ENCODE peak calls at places on chromosomes 3 and 15, in nine cellular contexts. O is tibial artery, Z is breast epithelium, H is AG09309, L is transverse colon, P is fibroblast of pulmonary artery, U is foreskin fibroblast, T is left ventricle myocardium inferior, F is heart left ventricle. N is an unnamed sample.

GRCh38 chr15:60179786-60180391 is 175.8 kb downstream of the FOXB1 start:
- DNase-seq in T (no peak), H (peak; percentile 28), F (no peak), L (peak; percentile 12), O (no peak), U (peak; percentile 29), Z (no peak), P (peak; percentile 76), N (peak; percentile 47)

GRCh38 chr3:145981057-145981456 is 179.9 kb downstream of the PLOD2 start:
- DNase-seq in Z (no peak), O (no peak), U (no peak), H (no peak), F (no peak), L (no peak), T (no peak), P (no peak), N (peak; percentile 5)

GRCh38 chr3:59251899-59252298 is 202.1 kb upstream of the CFAP20DC start:
- DNase-seq in P (no peak), F (no peak), H (no peak), U (no peak), O (no peak), Z (no peak), T (no peak), L (no peak), N (peak; percentile 68)

GRCh38 chr3:8581806-8582436 is 62.7 kb downstream of the SSUH2 start:
- DNase-seq in U (no peak), H (no peak), L (no peak), Z (no peak), T (no peak), P (no peak), F (no peak), O (no peak), N (peak; percentile 39)

GRCh38 chr15:25969886-25970285 is 106.8 kb upstream of the ATP10A start:
- DNase-seq in T (no peak), P (no peak), F (no peak), U (no peak), L (no peak), H (no peak), O (no peak), Z (no peak), N (no peak)

GRCh38 chr3:133506215-133506901 is 67.1 kb upstream of the CDV3 start:
- DNase-seq in H (no peak), F (no peak), P (no peak), L (peak; percentile 23), U (no peak), T (no peak), O (no peak), Z (no peak), N (no peak)

GRCh38 chr15:68151277-68151676 is 53.9 kb downstream of the CALML4 start:
- DNase-seq in T (no peak), Z (no peak), U (peak; percentile 2), F (no peak), O (no peak), L (no peak), H (no peak), P (no peak), N (peak; percentile 6)

GRCh38 chr15:72118400-72118978 is at the start of gene SENP8:
- DNase-seq in H (no peak), P (no peak), L (no peak), T (no peak), Z (no peak), O (no peak), U (no peak), F (no peak), N (no peak)

GRCh38 chr15:72591361-72591760 is 63.1 kb upstream of the GOLGA6B start:
- DNase-seq in T (no peak), H (peak; percentile 13), O (no peak), F (no peak), Z (no peak), L (no peak), U (peak; percentile 20), P (peak; percentile 40), N (peak; percentile 56)

GRCh38 chr15:57283774-57284508 is 92.4 kb upstream of the CGNL1 start:
- DNase-seq in Z (no peak), P (peak; percentile 64), T (no peak), O (no peak), H (no peak), F (no peak), L (no peak), U (no peak), N (no peak)

GRCh38 chr3:60948488-60948887 is 302.8 kb downstream of the FHIT start:
- DNase-seq in Z (no peak), U (no peak), H (no peak), F (no peak), L (no peak), P (peak; percentile 7), O (no peak), T (no peak), N (peak; percentile 34)

GRCh38 chr3:177905895-177906511 is 630.2 kb upstream of the KCNMB2 start:
- DNase-seq in U (peak; percentile 67), L (no peak), T (no peak), H (peak; percentile 73), Z (no peak), F (no peak), P (peak; percentile 84), O (no peak), N (peak; percentile 93)

GRCh38 chr3:13301295-13301987 is 118.7 kb downstream of the NUP210 start:
- DNase-seq in U (peak; percentile 29), L (no peak), T (no peak), P (peak; percentile 50), Z (no peak), F (no peak), H (peak; percentile 28), O (peak; percentile 29), N (peak; percentile 77)

GRCh38 chr15:71294636-71295241 is 179.5 kb downstream of the THSD4 start:
- DNase-seq in T (no peak), U (peak; percentile 85), O (no peak), Z (no peak), P (peak; percentile 73), H (peak; percentile 88), L (peak; percentile 88), F (no peak), N (peak; percentile 94)

GRCh38 chr3:87186631-87187159 is 40.4 kb upstream of the CHMP2B start:
- DNase-seq in Z (no peak), F (no peak), P (no peak), H (no peak), O (no peak), U (no peak), L (no peak), T (no peak), N (no peak)

GRCh38 chr3:43796041-43796596 is 105.4 kb downstream of the ABHD5 start:
- DNase-seq in T (no peak), Z (no peak), H (no peak), L (no peak), F (no peak), U (peak; percentile 50), O (no peak), P (no peak), N (no peak)

GRCh38 chr3:14943042-14943441 is 4.3 kb upstream of the NR2C2 start:
- DNase-seq in Z (no peak), U (no peak), L (no peak), O (no peak), P (no peak), H (no peak), F (no peak), T (no peak), N (no peak)
- H3K4me3 ChIP-seq in Z (no peak overlapping the region), U (no peak overlapping the region), L (no peak overlapping the region), O (no peak overlapping the region), P (no peak overlapping the region), H (no peak overlapping the region), F (no peak overlapping the region), T (no peak overlapping the region), N (no peak overlapping the region)

DNA sequence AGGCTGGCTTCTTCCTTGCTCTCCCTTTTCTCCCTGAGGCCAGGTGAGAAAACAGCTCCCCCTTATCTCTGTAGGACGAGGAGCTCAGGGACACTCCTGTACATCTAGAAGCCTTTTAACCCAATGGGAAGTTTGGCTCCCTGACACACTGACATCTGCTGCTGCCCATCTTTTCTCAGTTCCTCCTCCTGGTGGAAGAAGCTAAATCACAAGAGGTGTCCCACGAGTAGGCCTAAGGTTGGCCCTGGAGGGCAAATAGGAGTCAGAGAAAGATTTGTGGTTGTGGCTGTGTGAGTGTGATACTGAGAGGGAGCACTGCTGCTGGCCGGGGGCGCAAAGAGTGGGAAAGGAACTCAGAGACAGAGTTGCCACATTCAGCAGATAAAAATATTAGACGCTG is 49.5 kb downstream of the ARHGAP31 start:
- DNase-seq in Z (no peak), H (no peak), T (no peak), U (no peak), P (no peak), F (no peak), O (no peak), L (no peak), N (no peak)
- TF ChIP-seq CTCF in Z (no peak), H (no peak), T (no peak), U (no peak), P (no peak), F (no peak), O (no peak), L (no peak), N (no peak)

DNA sequence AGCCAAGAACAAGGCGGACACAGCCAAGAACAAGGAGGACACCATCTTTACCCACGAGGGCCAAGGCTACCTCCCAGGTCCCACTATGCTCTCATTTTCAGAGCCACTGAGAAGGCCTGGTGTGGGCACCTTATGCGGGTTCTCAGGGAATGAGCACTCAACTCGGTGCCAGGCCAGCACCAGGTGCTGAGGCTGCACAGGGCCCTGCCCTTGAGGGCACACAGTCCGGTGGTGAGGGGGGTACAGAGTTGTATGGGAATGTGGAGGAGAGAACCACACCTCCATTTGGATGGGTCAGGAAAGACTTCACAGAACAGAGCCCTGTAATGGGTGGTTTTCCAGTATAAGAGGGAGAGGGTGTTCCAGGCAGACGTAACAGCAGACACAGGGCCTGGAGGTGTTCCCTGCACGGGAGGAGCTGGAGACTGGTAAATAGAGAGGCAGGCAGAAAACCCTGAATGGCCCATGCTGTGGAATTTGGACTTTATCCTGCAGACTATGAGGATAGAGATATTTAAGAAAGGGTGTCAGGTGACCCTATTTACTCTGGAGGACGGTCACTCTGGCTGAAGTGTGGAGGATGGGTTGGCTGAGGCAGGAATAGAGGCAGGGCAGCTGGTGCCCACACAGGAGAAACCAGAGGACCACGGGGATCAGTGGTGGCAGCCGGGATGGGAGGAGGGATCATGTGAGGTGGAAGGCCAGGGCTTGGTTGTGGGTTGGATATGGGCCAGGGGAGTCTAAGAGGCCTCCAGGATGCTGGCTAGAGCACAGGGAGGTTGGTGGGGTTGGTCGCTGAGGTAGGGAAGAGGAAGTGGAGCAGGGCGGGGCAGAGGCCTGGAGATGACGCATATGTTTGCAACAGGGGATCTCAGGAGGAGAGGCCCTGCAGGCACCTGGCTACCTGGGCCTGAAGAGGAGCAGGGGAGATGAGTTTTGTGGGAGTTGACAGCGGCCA is 34.6 kb downstream of the CRABP1 start:
- DNase-seq in U (no peak), P (no peak), F (no peak), T (no peak), L (peak; percentile 88), Z (no peak), H (no peak), O (no peak), N (no peak)
- H3K4me3 ChIP-seq in U (no peak overlapping the region), P (no peak overlapping the region), F (no peak overlapping the region), T (no peak overlapping the region), L (no peak overlapping the region), Z (no peak overlapping the region), H (no peak overlapping the region), O (no peak overlapping the region), N (no peak overlapping the region)

DNA sequence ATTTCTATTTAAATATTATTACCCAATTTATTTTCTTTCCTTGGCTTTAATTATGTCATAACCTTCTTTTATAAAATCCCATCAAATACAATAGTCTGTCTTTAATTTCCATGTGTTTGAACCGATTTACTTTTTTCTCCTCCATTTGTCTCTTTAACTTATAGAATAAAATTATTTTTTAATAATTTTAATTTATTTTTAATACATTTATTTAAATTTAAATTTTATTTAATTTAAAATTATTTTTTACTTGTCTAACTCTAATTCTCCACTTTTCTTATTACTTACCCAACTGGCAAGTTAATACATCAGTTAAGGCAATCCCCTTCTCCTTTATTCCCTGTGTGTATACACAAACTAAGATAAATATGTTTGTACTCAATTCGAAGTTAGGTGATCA is 817.6 kb upstream of the NR2F2 start:
- DNase-seq in F (no peak), H (no peak), T (no peak), O (no peak), U (no peak), Z (no peak), P (no peak), L (no peak), N (no peak)
- TF ChIP-seq CTCF in F (no peak), H (no peak), T (no peak), O (no peak), U (no peak), Z (no peak), P (no peak), L (no peak), N (no peak)